ENCODE peak calls at places on chromosomes 1 and 21, in four cellular contexts. H, E, Q and Y are unnamed samples.

GRCh38 chr1:151510957-151511635 is at the start of gene CGN:
- DNase-seq in H (peak; percentile 99), E (peak; percentile 88), Q (peak; percentile 73), Y (peak; percentile 96)

GRCh38 chr1:109912214-109912861 is 1.7 kb downstream of the CSF1 start:
- DNase-seq in H (no peak), E (no peak), Q (no peak), Y (no peak)

GRCh38 chr1:180842890-180843289 is 69.8 kb upstream of the KIAA1614 start:
- DNase-seq in H (no peak), E (no peak), Q (no peak), Y (no peak)

GRCh38 chr1:65958561-65959350 is 166.1 kb downstream of the PDE4B start:
- DNase-seq in H (peak; percentile 46), E (no peak), Q (peak; percentile 16), Y (peak; percentile 2)

GRCh38 chr1:57632401-57632800 is 208.5 kb upstream of the DAB1 start:
- DNase-seq in H (no peak), E (no peak), Q (no peak), Y (no peak)

GRCh38 chr1:231684333-231685244 is 58.0 kb downstream of the DISC1 start:
- DNase-seq in H (no peak), E (no peak), Q (no peak), Y (peak; percentile 27)

GRCh38 chr1:103110701-103111100 is 2.4 kb upstream of the COL11A1 start:
- DNase-seq in H (no peak), E (no peak), Q (no peak), Y (no peak)

GRCh38 chr1:52602328-52603300 is at the start of gene GPX7:
- DNase-seq in H (peak; percentile 89), E (no peak), Q (no peak), Y (no peak)

GRCh38 chr1:88302843-88303486 is 381.1 kb upstream of the PKN2 start:
- DNase-seq in H (no peak), E (peak; percentile 3), Q (peak; percentile 8), Y (peak; percentile 1)

GRCh38 chr1:22268327-22268726 is 125.4 kb upstream of the WNT4 start:
- DNase-seq in H (no peak), E (no peak), Q (no peak), Y (no peak)

GRCh38 chr1:86522230-86522629 is 24.6 kb upstream of the CLCA4 start:
- DNase-seq in H (no peak), E (no peak), Q (no peak), Y (no peak)

GRCh38 chr1:30305519-30305918 is 417.9 kb downstream of the MATN1 start:
- DNase-seq in H (no peak), E (no peak), Q (no peak), Y (no peak)

GRCh38 chr1:222865718-222866117 is 50.9 kb downstream of the DISP1 start:
- DNase-seq in H (no peak), E (no peak), Q (no peak), Y (no peak)

GRCh38 chr1:31401241-31401640 is 11.8 kb upstream of the SERINC2 start:
- DNase-seq in H (no peak), E (no peak), Q (no peak), Y (no peak)

GRCh38 chr1:210251680-210252490 is 19.3 kb downstream of the SERTAD4 start:
- DNase-seq in H (no peak), E (no peak), Q (no peak), Y (peak; percentile 75)

GRCh38 chr1:9910425-9911178 is 533 bp upstream of the CTNNBIP1 start:
- DNase-seq in H (peak; percentile 99), E (peak; percentile 96), Q (peak; percentile 96), Y (peak; percentile 82)

GRCh38 chr1:26820784-26821269 is 5.7 kb upstream of the ZDHHC18 start:
- DNase-seq in H (no peak), E (no peak), Q (peak; percentile 52), Y (no peak)

GRCh38 chr1:88650676-88651418 is 33.2 kb upstream of the PKN2 start:
- DNase-seq in H (no peak), E (no peak), Q (no peak), Y (no peak)

GRCh38 chr21:34004984-34005383 is 68.4 kb upstream of the MRPS6 start:
- DNase-seq in H (no peak), E (no peak), Q (no peak), Y (no peak)

GRCh38 chr1:180623579-180624347 is 8.1 kb upstream of the XPR1 start:
- DNase-seq in H (no peak), E (peak; percentile 9), Q (no peak), Y (peak; percentile 54)

GRCh38 chr1:22792396-22793171 is 81.9 kb downstream of the EPHB2 start:
- DNase-seq in H (no peak), E (no peak), Q (no peak), Y (no peak)

GRCh38 chr1:66834926-66835325 is 33.9 kb upstream of the INSL5 start:
- DNase-seq in H (no peak), E (no peak), Q (no peak), Y (no peak)

GRCh38 chr1:15702722-15703550 is 18.8 kb downstream of the PLEKHM2 start:
- DNase-seq in H (no peak), E (no peak), Q (no peak), Y (peak; percentile 37)

GRCh38 chr1:156140879-156141707 is 12.3 kb upstream of the SEMA4A start:
- DNase-seq in H (peak; percentile 85), E (no peak), Q (no peak), Y (no peak)

GRCh38 chr1:93437976-93438605 is 9.8 kb upstream of the FNBP1L start:
- DNase-seq in H (peak; percentile 63), E (no peak), Q (peak; percentile 49), Y (peak; percentile 53)

GRCh38 chr21:43728467-43729390 is 9.8 kb downstream of the PDXK start:
- DNase-seq in H (peak; percentile 95), E (peak; percentile 54), Q (peak; percentile 85), Y (no peak)

GRCh38 chr1:35386954-35387353 is 118.4 kb downstream of the ZMYM4 start:
- DNase-seq in H (no peak), E (no peak), Q (no peak), Y (no peak)

GRCh38 chr1:36306210-36306901 is at the start of gene SH3D21:
- DNase-seq in H (peak; percentile 59), E (peak; percentile 65), Q (peak; percentile 67), Y (no peak)

GRCh38 chr1:86247553-86248279 is 91.1 kb upstream of the COL24A1 start:
- DNase-seq in H (no peak), E (no peak), Q (no peak), Y (no peak)

GRCh38 chr21:45592208-45592619 is 50.0 kb upstream of the SLC19A1 start:
- DNase-seq in H (no peak), E (no peak), Q (no peak), Y (no peak)

GRCh38 chr1:92298213-92298572 is 594 bp downstream of the GLMN start:
- DNase-seq in H (no peak), E (no peak), Q (no peak), Y (no peak)

GRCh38 chr1:2429780-2430591 is 17.6 kb upstream of the PEX10 start:
- DNase-seq in H (no peak), E (no peak), Q (no peak), Y (no peak)

GRCh38 chr1:39406533-39407478 is 84.6 kb upstream of the BMP8A start:
- DNase-seq in H (no peak), E (no peak), Q (peak; percentile 21), Y (no peak)

GRCh38 chr1:162302660-162303344 is 73.9 kb downstream of the SPATA46 start:
- DNase-seq in H (no peak), E (no peak), Q (no peak), Y (no peak)

GRCh38 chr1:165443539-165444289 is 1.2 kb downstream of the RXRG start:
- DNase-seq in H (no peak), E (no peak), Q (no peak), Y (no peak)

GRCh38 chr1:52571783-52572182 is 18.9 kb upstream of the TUT4 start:
- DNase-seq in H (no peak), E (no peak), Q (peak; percentile 69), Y (peak; percentile 68)

GRCh38 chr21:29481641-29482040 is 182.9 kb downstream of the BACH1 start:
- DNase-seq in H (no peak), E (no peak), Q (no peak), Y (no peak)

GRCh38 chr1:109370712-109371270 is 26.9 kb downstream of the SORT1 start:
- DNase-seq in H (no peak), E (no peak), Q (peak; percentile 84), Y (no peak)

GRCh38 chr1:159877695-159878444 is 15.4 kb upstream of the VSIG8 start:
- DNase-seq in H (no peak), E (no peak), Q (no peak), Y (no peak)

GRCh38 chr21:39319814-39320332 is 6.4 kb upstream of the BRWD1 start:
- DNase-seq in H (no peak), E (no peak), Q (no peak), Y (peak; percentile 66)
- TF ChIP-seq JUND in H (no peak), E (no peak), Q (no peak), Y (no peak)

DNA sequence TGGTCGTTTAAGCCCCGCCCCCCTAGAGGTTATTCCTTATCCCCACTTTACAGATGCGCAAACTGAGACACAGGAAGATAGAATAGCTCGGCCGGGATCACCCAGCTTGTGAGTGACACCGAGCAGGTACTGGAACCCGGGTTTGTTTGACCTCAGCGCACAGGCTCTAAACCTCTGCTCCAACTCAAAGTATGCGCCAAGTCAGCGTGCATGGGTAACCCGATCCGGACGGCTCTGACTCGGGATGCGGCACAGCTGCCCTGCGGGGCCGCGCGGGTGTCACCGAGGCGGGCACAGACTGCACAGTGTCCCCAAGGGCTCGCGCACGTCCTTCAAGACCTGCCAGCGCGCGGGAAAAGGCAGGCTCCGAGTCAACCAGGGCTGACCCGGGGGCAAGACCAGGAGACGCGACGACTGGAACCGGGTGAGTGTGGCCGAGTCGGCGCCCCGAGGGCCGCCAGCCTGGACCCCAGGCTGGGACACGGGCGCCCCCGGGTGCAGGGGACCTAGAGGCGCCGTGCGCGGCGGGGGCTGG is 102.0 kb upstream of the SOD1 start:
- DNase-seq in H (peak; percentile 70), E (no peak), Q (no peak), Y (no peak)
- TF ChIP-seq JUND in H (no peak), E (no peak), Q (no peak), Y (no peak)

DNA sequence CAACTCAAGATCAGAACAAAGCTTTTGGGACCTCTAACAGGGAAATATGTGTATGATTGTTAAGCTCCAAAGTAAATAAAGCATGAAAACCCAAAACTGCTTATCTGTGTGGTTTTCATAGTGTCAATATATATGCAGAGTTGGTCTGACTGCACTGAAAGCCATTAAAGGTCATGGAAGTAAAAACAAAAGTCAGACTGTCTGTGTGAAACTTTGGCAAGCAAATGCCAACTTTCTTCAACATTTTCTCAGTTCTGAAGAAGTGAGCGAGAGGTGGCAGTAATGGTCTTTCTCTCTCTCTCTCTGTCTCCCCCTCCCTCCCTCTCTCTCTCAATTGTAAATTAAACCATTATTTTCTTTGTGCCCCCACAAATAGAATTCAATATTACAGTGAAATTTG is 100.1 kb upstream of the S1PR1 start:
- DNase-seq in H (no peak), E (no peak), Q (peak; percentile 73), Y (no peak)
- TF ChIP-seq JUND in H (no peak), E (no peak), Q (no peak), Y (no peak)

GRCh38 chr1:220680085-220680687 is 10.0 kb upstream of the C1orf115 start:
- DNase-seq in H (peak; percentile 71), E (no peak), Q (peak; percentile 42), Y (peak; percentile 69)
- TF ChIP-seq JUND in H (no peak), E (no peak), Q (no peak), Y (no peak)

GRCh38 chr1:12593621-12594066 is 24.4 kb downstream of the DHRS3 start:
- DNase-seq in H (no peak), E (no peak), Q (no peak), Y (no peak)
- TF ChIP-seq JUND in H (no peak), E (no peak), Q (no peak), Y (no peak)